ENCODE peak calls at places on chromosomes 1 and 21, in seven cellular contexts. X is IMR-90, G is testis, A is tibial nerve, P is sigmoid colon, V is adrenal gland, U is uterus. E is an unnamed sample.

GRCh38 chr1:24850353-24850905 is 79.6 kb downstream of the RUNX3 start:
- DNase-seq in P (no peak), V (no peak), X (peak), A (no peak), U (no peak), G (no peak), E (no peak)

GRCh38 chr21:38787461-38788274 is 18.1 kb upstream of the ETS2 start:
- DNase-seq in A (no peak), X (peak), G (no peak), V (no peak), P (no peak), U (no peak), E (no peak)

GRCh38 chr1:84348240-84348555 is 46.7 kb downstream of the SAMD13 start:
- DNase-seq in A (no peak), V (no peak), P (no peak), X (peak), U (peak), G (peak), E (no peak)

GRCh38 chr1:45265244-45265643 is 58.8 kb upstream of the ZSWIM5 start:
- DNase-seq in G (no peak), A (no peak), V (no peak), X (no peak), P (no peak), U (no peak), E (no peak)

GRCh38 chr1:204600968-204601367 is 84.6 kb downstream of the LRRN2 start:
- DNase-seq in G (no peak), U (no peak), P (no peak), A (no peak), X (no peak), V (no peak), E (no peak)

GRCh38 chr21:41481191-41481590 is 26.8 kb downstream of the TMPRSS2 start:
- DNase-seq in V (no peak), X (peak), U (no peak), A (no peak), P (no peak), G (no peak), E (no peak)

GRCh38 chr1:117271959-117272358 is 61.2 kb upstream of the VTCN1 start:
- DNase-seq in A (no peak), G (no peak), P (no peak), V (no peak), X (no peak), U (no peak), E (no peak)

GRCh38 chr1:201461783-201462441 is 7.1 kb downstream of the PHLDA3 start:
- DNase-seq in U (peak), A (peak), P (peak), V (peak), G (peak), X (peak), E (no peak)

GRCh38 chr21:42121792-42122191 is 50.7 kb downstream of the UMODL1 start:
- DNase-seq in V (no peak), P (no peak), G (no peak), X (no peak), U (no peak), A (no peak), E (no peak)

GRCh38 chr1:182111496-182111895 is 50.0 kb upstream of the ZNF648 start:
- DNase-seq in A (no peak), U (no peak), P (no peak), G (no peak), V (no peak), X (no peak), E (no peak)

GRCh38 chr21:16794944-16795343 is 717.9 kb upstream of the CXADR start:
- DNase-seq in G (no peak), V (peak), P (no peak), A (no peak), U (peak), X (peak), E (no peak)

GRCh38 chr21:46553993-46554392 is 50.9 kb downstream of the S100B start:
- DNase-seq in P (no peak), G (no peak), U (no peak), V (no peak), A (no peak), X (no peak), E (no peak)

GRCh38 chr1:200224315-200224714 is 185.5 kb downstream of the ZNF281 start:
- DNase-seq in A (no peak), P (no peak), U (no peak), X (peak), V (no peak), G (no peak), E (no peak)

GRCh38 chr1:84724128-84724860 is 34.0 kb upstream of the SSX2IP start:
- DNase-seq in V (no peak), U (no peak), P (no peak), A (no peak), X (no peak), G (peak), E (peak)

GRCh38 chr1:36321119-36321951 is 2.1 kb downstream of the EVA1B start:
- DNase-seq in P (peak), V (peak), A (peak), U (peak), G (peak), X (peak), E (peak)

GRCh38 chr1:231934797-231935196 is 308.2 kb downstream of the DISC1 start:
- DNase-seq in A (no peak), G (peak), V (no peak), U (no peak), X (peak), P (no peak), E (peak)

GRCh38 chr1:228785366-228786085 is 50.2 kb downstream of the RHOU start:
- DNase-seq in X (no peak), G (no peak), V (no peak), P (no peak), A (no peak), U (no peak), E (no peak)

GRCh38 chr1:221708987-221709386 is 32.9 kb downstream of the DUSP10 start:
- DNase-seq in A (no peak), X (peak), P (peak), G (no peak), U (peak), V (peak), E (peak)

GRCh38 chr1:11806307-11806936 is 431 bp downstream of the CLCN6 start:
- DNase-seq in X (peak), V (peak), U (no peak), A (no peak), G (peak), P (peak), E (peak)

GRCh38 chr21:42645211-42646075 is 8.0 kb upstream of the PDE9A start:
- DNase-seq in X (no peak), G (no peak), A (no peak), U (no peak), P (no peak), V (no peak), E (no peak)

GRCh38 chr1:58779059-58779754 is 4.6 kb downstream of the JUN start:
- DNase-seq in P (no peak), U (no peak), G (no peak), X (peak), A (no peak), V (no peak), E (no peak)

GRCh38 chr1:54872041-54872342 is 15.0 kb downstream of the DHCR24 start:
- DNase-seq in A (no peak), U (no peak), G (no peak), X (no peak), V (no peak), P (no peak), E (no peak)

GRCh38 chr1:235050911-235051360 is 77.7 kb downstream of the TOMM20 start:
- DNase-seq in P (no peak), X (peak), G (no peak), A (no peak), U (no peak), V (no peak), E (peak)

GRCh38 chr1:3898994-3899775 is 887 bp downstream of the C1orf174 start:
- DNase-seq in U (no peak), G (no peak), V (no peak), A (no peak), X (no peak), P (no peak), E (no peak)

GRCh38 chr1:161374373-161374772 is 6.7 kb upstream of the CFAP126 start:
- DNase-seq in G (no peak), A (no peak), U (no peak), P (no peak), X (no peak), V (no peak), E (peak)

GRCh38 chr1:172397221-172397620 is 23.3 kb upstream of the C1orf105 start:
- DNase-seq in V (no peak), P (no peak), U (no peak), A (no peak), G (no peak), X (peak), E (no peak)

GRCh38 chr1:201516511-201517127 is 9.7 kb upstream of the CSRP1 start:
- DNase-seq in X (no peak), U (no peak), G (no peak), A (no peak), V (no peak), P (no peak), E (no peak)

GRCh38 chr1:1179339-1179982 is 5.8 kb downstream of the TTLL10 start:
- DNase-seq in U (no peak), P (no peak), G (no peak), V (no peak), A (no peak), X (no peak), E (no peak)

GRCh38 chr1:151851886-151852285 is 1.6 kb downstream of the THEM5 start:
- DNase-seq in G (no peak), P (no peak), U (no peak), A (no peak), X (no peak), V (no peak), E (no peak)

GRCh38 chr1:248841702-248842395 is 3.8 kb downstream of the ZNF672 start:
- DNase-seq in G (peak), X (peak), P (no peak), V (no peak), U (no peak), A (no peak), E (peak)

GRCh38 chr1:29478046-29478791 is 241.9 kb downstream of the PTPRU start:
- DNase-seq in G (no peak), U (no peak), X (no peak), P (peak), V (no peak), A (no peak), E (no peak)

GRCh38 chr1:229117664-229118300 is 153.1 kb upstream of the RAB4A start:
- DNase-seq in A (no peak), P (peak), V (peak), G (peak), U (peak), X (peak), E (no peak)

GRCh38 chr1:28830814-28831213 is 18.8 kb downstream of the OPRD1 start:
- DNase-seq in V (peak), A (no peak), P (no peak), X (no peak), G (no peak), U (no peak), E (no peak)

GRCh38 chr1:180863158-180863775 is 49.4 kb upstream of the KIAA1614 start:
- DNase-seq in G (peak), U (peak), V (peak), X (peak), P (no peak), A (no peak), E (peak)

GRCh38 chr1:107897428-107898339 is 67.3 kb downstream of the VAV3 start:
- DNase-seq in U (no peak), A (no peak), V (no peak), X (no peak), G (no peak), P (no peak), E (peak)

GRCh38 chr1:44808063-44808937 is at the start of gene BTBD19:
- DNase-seq in U (peak), G (peak), V (peak), X (peak), A (peak), P (peak), E (peak)

GRCh38 chr1:41474490-41475271 is 9.8 kb downstream of the EDN2 start:
- DNase-seq in P (peak), X (no peak), A (no peak), V (no peak), G (peak), U (peak), E (no peak)

GRCh38 chr1:45753248-45754037 is 3.0 kb upstream of the IPP start:
- DNase-seq in A (no peak), P (no peak), V (no peak), X (no peak), G (no peak), U (no peak), E (no peak)

DNA sequence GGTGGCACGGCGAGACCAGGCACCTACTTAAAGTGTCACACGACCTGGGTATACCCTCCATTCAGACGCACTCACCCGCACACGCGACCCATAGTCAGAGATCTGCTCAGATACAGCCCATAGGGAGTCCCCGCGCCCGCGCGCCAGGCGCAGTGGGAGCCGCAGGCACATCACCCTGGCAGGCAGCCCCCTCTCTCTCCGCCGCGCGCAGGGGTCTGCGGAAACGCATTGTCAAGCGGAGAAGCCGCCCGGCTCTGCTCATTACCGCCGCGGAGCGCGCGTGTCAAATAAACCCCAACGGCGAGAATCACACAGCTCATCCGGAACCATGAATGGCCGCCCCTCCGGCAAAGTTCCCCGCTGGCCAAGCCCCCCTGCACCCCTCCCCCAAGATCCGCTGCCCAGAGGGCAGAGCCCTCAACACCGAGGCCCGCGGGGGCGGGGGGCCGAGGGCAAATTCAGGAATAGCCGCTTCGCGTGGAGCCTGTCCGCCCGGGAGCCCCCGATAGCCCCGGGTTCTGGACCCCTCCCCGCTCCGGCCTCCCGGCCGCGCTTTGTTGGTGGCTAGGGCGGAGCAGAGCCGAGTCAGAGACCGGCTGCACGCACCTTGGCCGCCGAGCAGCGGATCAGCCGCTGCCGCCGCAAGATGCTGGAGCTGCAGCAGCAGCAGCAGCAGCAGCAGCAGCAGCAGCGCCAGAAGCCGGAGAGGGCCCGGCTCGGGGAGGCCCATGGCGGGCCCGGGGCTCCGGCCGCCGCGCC is 508 bp downstream of the LRP8 start:
- DNase-seq in G (no peak), A (no peak), X (peak), P (no peak), V (peak), U (no peak), E (peak)
- TF ChIP-seq POLR2A in G (no peak), A (no peak), X (no peak), P (no peak), V (no peak), U (no peak), E (no peak)

DNA sequence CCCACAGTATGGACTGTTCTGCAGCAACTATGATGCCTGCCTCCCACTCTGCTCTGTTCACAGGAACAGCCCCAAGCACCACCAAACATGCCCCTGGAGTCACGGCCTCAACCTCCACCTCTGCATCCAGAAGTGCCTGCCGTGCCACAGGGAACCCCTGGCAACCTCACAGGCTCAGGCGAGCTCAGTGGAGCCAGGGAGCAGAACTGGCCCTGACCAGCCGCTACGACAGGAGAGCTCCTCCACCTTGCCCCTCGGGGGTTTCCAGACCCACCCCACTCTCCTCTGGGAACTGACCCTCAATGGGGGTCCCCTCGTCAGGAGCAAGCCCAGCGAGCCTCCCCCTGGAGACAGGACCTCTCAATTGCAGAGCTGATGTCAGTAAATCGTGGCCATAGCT is 13.0 kb downstream of the MRAP start:
- DNase-seq in V (peak), A (no peak), P (no peak), U (no peak), X (no peak), G (no peak), E (no peak)
- TF ChIP-seq POLR2A in V (no peak), A (no peak), P (no peak), U (no peak), X (no peak), G (no peak), E (no peak)

DNA sequence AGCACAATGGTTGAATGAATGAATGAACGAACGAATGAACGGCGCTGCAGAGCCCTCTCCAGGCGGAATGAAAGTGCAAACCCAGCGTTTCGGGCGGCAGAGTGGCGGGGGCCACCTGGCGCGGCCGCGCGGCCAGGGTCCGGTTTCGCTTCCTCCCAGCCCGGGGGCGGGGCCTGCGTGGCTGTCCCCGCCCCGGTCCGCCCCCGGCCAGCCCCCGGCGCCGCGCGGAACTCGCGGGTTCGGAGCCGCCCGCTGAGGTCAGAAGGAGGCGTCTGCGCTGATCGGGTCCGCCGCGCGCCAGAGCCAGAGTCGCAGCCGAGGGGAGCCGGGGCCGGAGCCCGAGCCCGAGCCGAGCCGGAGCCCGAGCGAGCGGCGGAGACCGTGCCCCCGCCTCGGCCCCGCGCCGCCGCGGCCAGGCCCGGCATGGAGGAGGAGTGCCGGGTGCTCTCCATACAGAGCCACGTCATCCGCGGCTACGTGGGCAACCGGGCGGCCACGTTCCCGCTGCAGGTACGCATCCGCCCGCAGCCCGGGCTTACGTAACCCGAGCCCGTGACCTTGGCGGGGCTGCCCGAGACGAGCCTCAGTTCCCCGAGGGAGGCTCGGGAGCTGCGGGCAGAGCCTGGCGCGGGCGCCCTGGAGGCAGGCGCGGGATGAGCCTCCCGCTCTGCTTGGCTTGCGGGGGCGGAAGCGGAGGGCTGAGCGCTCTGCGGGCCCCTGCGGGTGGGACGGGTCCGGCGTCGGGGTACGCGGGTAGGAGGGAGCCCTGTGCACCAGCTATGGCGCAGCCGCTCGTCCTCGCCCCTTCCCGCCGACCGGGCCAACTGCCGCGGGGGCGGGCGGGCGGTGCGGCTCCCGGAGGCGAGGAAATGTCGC is at the start of gene PDXK:
- DNase-seq in P (peak), V (peak), G (peak), X (peak), U (peak), A (peak), E (peak)
- TF ChIP-seq POLR2A in P (no peak), V (peak), G (peak), X (peak), U (peak), A (peak), E (peak)

DNA sequence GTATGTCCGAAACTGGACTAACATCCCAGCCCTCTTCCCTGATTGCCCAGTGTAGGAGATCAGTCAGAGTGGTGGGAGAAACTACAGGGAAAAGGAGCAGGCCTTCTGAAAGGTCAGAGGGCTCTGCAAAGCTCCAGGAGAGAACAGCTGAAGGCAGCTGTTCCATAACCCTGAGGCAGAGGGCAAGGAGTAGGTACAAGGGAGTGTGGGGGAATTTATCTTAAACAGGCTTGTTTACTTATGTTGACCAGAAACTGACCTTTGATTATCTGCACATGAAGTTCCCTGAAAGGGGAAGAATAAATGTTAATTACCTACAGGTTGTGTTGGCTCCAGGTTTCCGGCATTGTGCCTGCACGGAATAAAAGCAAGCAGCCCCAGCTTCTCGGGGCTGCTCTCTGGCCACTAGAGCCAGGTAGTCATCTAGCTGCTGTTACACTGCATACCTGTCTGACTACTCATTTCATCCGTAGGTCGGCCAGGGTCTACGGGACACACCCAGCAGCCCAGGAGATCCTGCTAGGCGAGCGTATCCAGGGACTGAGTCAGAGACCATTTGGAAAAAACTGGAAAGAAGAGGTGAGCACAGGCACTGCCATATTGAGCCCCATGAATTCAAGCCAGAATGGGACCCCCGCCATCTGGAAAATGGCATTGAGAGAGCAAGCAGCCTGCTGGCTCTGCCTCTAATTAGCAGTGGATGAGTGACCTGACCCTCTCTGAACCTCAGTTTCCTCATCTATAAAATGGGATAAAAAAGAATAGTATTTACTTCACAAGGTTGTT is 14.9 kb upstream of the PAQR7 start:
- DNase-seq in U (no peak), G (no peak), X (peak), V (no peak), P (peak), A (no peak), E (no peak)
- TF ChIP-seq POLR2A in U (no peak), G (no peak), X (no peak), V (no peak), P (no peak), A (no peak), E (no peak)